ENCODE peak calls at places on chromosomes 16 and 17, in nine cellular contexts. One of them, this sample, is unnamed.

GRCh38 chr16:85081765-85082164 is 30.5 kb downstream of the CIBAR2 start:
- DNase-seq in effector memory CD4-positive, alpha-beta T cell: no peak
- DNase-seq in RWPE1: no peak
- DNase-seq in H54: no peak
- DNase-seq in fibroblast of pulmonary artery: no peak
- DNase-seq in anterior cingulate cortex: no peak
- DNase-seq in choroid plexus epithelial cell: no peak
- DNase-seq in tibial artery: no peak
- DNase-seq in T-helper 1 cell: no peak
- DNase-seq in this sample: no peak

GRCh38 chr16:31135535-31136286 is at the start of gene PRSS8:
- DNase-seq in effector memory CD4-positive, alpha-beta T cell: no peak
- DNase-seq in RWPE1: peak; percentile 59
- DNase-seq in H54: no peak
- DNase-seq in fibroblast of pulmonary artery: no peak
- DNase-seq in anterior cingulate cortex: no peak
- DNase-seq in choroid plexus epithelial cell: no peak
- DNase-seq in tibial artery: peak; percentile 40
- DNase-seq in T-helper 1 cell: no peak
- DNase-seq in this sample: no peak

GRCh38 chr16:73048292-73049050 is 543 bp upstream of the ZFHX3 start:
- DNase-seq in effector memory CD4-positive, alpha-beta T cell: no peak
- DNase-seq in RWPE1: no peak
- DNase-seq in H54: no peak
- DNase-seq in fibroblast of pulmonary artery: peak; percentile 22
- DNase-seq in anterior cingulate cortex: peak; percentile 50
- DNase-seq in choroid plexus epithelial cell: no peak
- DNase-seq in tibial artery: peak; percentile 87
- DNase-seq in T-helper 1 cell: no peak
- DNase-seq in this sample: no peak

GRCh38 chr17:63423251-63423950 is 22.7 kb downstream of the CYB561 start:
- DNase-seq in effector memory CD4-positive, alpha-beta T cell: no peak
- DNase-seq in RWPE1: no peak
- DNase-seq in H54: no peak
- DNase-seq in fibroblast of pulmonary artery: no peak
- DNase-seq in anterior cingulate cortex: no peak
- DNase-seq in choroid plexus epithelial cell: no peak
- DNase-seq in tibial artery: no peak
- DNase-seq in T-helper 1 cell: no peak
- DNase-seq in this sample: no peak

GRCh38 chr17:67035131-67036083 is 8.9 kb upstream of the CACNG1 start:
- DNase-seq in effector memory CD4-positive, alpha-beta T cell: no peak
- DNase-seq in RWPE1: no peak
- DNase-seq in H54: no peak
- DNase-seq in fibroblast of pulmonary artery: no peak
- DNase-seq in anterior cingulate cortex: no peak
- DNase-seq in choroid plexus epithelial cell: no peak
- DNase-seq in tibial artery: no peak
- DNase-seq in T-helper 1 cell: no peak
- DNase-seq in this sample: no peak

GRCh38 chr17:36008998-36009665 is 7.8 kb upstream of the CCL15 start:
- DNase-seq in effector memory CD4-positive, alpha-beta T cell: no peak
- DNase-seq in RWPE1: no peak
- DNase-seq in H54: no peak
- DNase-seq in fibroblast of pulmonary artery: peak; percentile 33
- DNase-seq in anterior cingulate cortex: no peak
- DNase-seq in choroid plexus epithelial cell: peak; percentile 27
- DNase-seq in tibial artery: no peak
- DNase-seq in T-helper 1 cell: no peak
- DNase-seq in this sample: peak; percentile 12

GRCh38 chr16:772959-773358 is 12.4 kb downstream of the MSLN start:
- DNase-seq in effector memory CD4-positive, alpha-beta T cell: no peak
- DNase-seq in RWPE1: no peak
- DNase-seq in H54: no peak
- DNase-seq in fibroblast of pulmonary artery: no peak
- DNase-seq in anterior cingulate cortex: no peak
- DNase-seq in choroid plexus epithelial cell: no peak
- DNase-seq in tibial artery: no peak
- DNase-seq in T-helper 1 cell: no peak
- DNase-seq in this sample: no peak

GRCh38 chr16:80931985-80932720 is 74.5 kb downstream of the CMC2 start:
- DNase-seq in effector memory CD4-positive, alpha-beta T cell: no peak
- DNase-seq in RWPE1: no peak
- DNase-seq in H54: peak; percentile 31
- DNase-seq in fibroblast of pulmonary artery: peak; percentile 74
- DNase-seq in anterior cingulate cortex: peak; percentile 35
- DNase-seq in choroid plexus epithelial cell: peak; percentile 74
- DNase-seq in tibial artery: peak; percentile 79
- DNase-seq in T-helper 1 cell: no peak
- DNase-seq in this sample: peak; percentile 35

GRCh38 chr17:76262732-76263344 is 2.3 kb upstream of the UBALD2 start:
- DNase-seq in effector memory CD4-positive, alpha-beta T cell: no peak
- DNase-seq in RWPE1: no peak
- DNase-seq in H54: no peak
- DNase-seq in fibroblast of pulmonary artery: no peak
- DNase-seq in anterior cingulate cortex: no peak
- DNase-seq in choroid plexus epithelial cell: no peak
- DNase-seq in tibial artery: no peak
- DNase-seq in T-helper 1 cell: peak; percentile 59
- DNase-seq in this sample: no peak

GRCh38 chr17:28878981-28879380 is 18.6 kb downstream of the FLOT2 start:
- DNase-seq in effector memory CD4-positive, alpha-beta T cell: no peak
- DNase-seq in RWPE1: peak; percentile 75
- DNase-seq in H54: no peak
- DNase-seq in fibroblast of pulmonary artery: peak; percentile 58
- DNase-seq in anterior cingulate cortex: no peak
- DNase-seq in choroid plexus epithelial cell: peak; percentile 78
- DNase-seq in tibial artery: no peak
- DNase-seq in T-helper 1 cell: no peak
- DNase-seq in this sample: peak; percentile 32

GRCh38 chr16:27639588-27640276 is 89.8 kb downstream of the KATNIP start:
- DNase-seq in effector memory CD4-positive, alpha-beta T cell: no peak
- DNase-seq in RWPE1: peak; percentile 62
- DNase-seq in H54: peak; percentile 28
- DNase-seq in fibroblast of pulmonary artery: peak; percentile 73
- DNase-seq in anterior cingulate cortex: no peak
- DNase-seq in choroid plexus epithelial cell: peak; percentile 83
- DNase-seq in tibial artery: no peak
- DNase-seq in T-helper 1 cell: peak; percentile 25
- DNase-seq in this sample: peak; percentile 65

GRCh38 chr16:80151706-80152073 is 389.1 kb upstream of the DYNLRB2 start:
- DNase-seq in effector memory CD4-positive, alpha-beta T cell: no peak
- DNase-seq in RWPE1: no peak
- DNase-seq in H54: no peak
- DNase-seq in fibroblast of pulmonary artery: no peak
- DNase-seq in anterior cingulate cortex: no peak
- DNase-seq in choroid plexus epithelial cell: no peak
- DNase-seq in tibial artery: no peak
- DNase-seq in T-helper 1 cell: no peak
- DNase-seq in this sample: no peak

GRCh38 chr17:39942076-39942475 is 14.5 kb downstream of the LRRC3C start:
- DNase-seq in effector memory CD4-positive, alpha-beta T cell: no peak
- DNase-seq in RWPE1: no peak
- DNase-seq in H54: no peak
- DNase-seq in fibroblast of pulmonary artery: no peak
- DNase-seq in anterior cingulate cortex: no peak
- DNase-seq in choroid plexus epithelial cell: no peak
- DNase-seq in tibial artery: no peak
- DNase-seq in T-helper 1 cell: no peak
- DNase-seq in this sample: no peak

GRCh38 chr17:57679356-57679755 is 65.7 kb downstream of the CCDC182 start:
- DNase-seq in effector memory CD4-positive, alpha-beta T cell: no peak
- DNase-seq in RWPE1: no peak
- DNase-seq in H54: no peak
- DNase-seq in fibroblast of pulmonary artery: no peak
- DNase-seq in anterior cingulate cortex: no peak
- DNase-seq in choroid plexus epithelial cell: no peak
- DNase-seq in tibial artery: peak; percentile 44
- DNase-seq in T-helper 1 cell: no peak
- DNase-seq in this sample: no peak

This sample was measured in IMR-90.